ENCODE peak calls at places on chromosome 13, in eight cellular contexts. X is lung microvascular endothelial cell; T is stimulated activated CD4-positive, alpha-beta T cell treated with anti-CD3 and anti-CD28 coated beads, Interleukin-1b, Interleukin-23, amount 100 ng/mL, for 24 hours; G is GM12892; E is kidney epithelial cell; A is pancreas; L is skeletal muscle cell; U is smooth muscle cell of the brain vasculature. Q is an unnamed sample.

GRCh38 chr13:110403721-110404120 is 96.6 kb downstream of the COL4A2 start:
- DNase-seq in T (no peak), L (no peak), A (no peak), G (no peak), X (no peak), E (no peak), U (no peak), Q (no peak)

GRCh38 chr13:40518481-40518882 is 148.0 kb downstream of the FOXO1 start:
- DNase-seq in U (no peak), X (peak), A (peak), G (no peak), T (peak), L (no peak), E (peak), Q (no peak)

GRCh38 chr13:87671031-87671823 is at the start of gene SLITRK5:
- DNase-seq in T (peak), L (peak), A (peak), X (peak), G (no peak), U (no peak), E (no peak), Q (peak)

GRCh38 chr13:57633141-57633949 is 1.8 kb downstream of the PCDH17 start:
- DNase-seq in T (no peak), E (no peak), X (peak), U (no peak), G (no peak), A (peak), L (no peak), Q (no peak)

GRCh38 chr13:100436099-100436498 is 152.5 kb downstream of the GGACT start:
- DNase-seq in X (no peak), L (no peak), G (no peak), T (no peak), E (no peak), A (no peak), U (no peak), Q (no peak)

GRCh38 chr13:51682691-51683090 is 98.4 kb downstream of the WDFY2 start:
- DNase-seq in A (no peak), T (no peak), G (no peak), E (no peak), L (no peak), X (peak), U (no peak), Q (no peak)

GRCh38 chr13:78137404-78138142 is 218.9 kb upstream of the EDNRB start:
- DNase-seq in L (peak), X (peak), U (peak), E (peak), A (no peak), G (peak), T (no peak), Q (peak)

GRCh38 chr13:24148414-24149305 is 11.9 kb upstream of the SPATA13 start:
- DNase-seq in X (peak), A (no peak), E (peak), U (peak), T (no peak), L (peak), G (no peak), Q (no peak)

GRCh38 chr13:79423801-79424642 is 18.0 kb upstream of the RBM26 start:
- DNase-seq in X (peak), G (no peak), U (no peak), T (no peak), A (no peak), L (no peak), E (peak), Q (peak)

GRCh38 chr13:22074403-22074802 is 403.5 kb downstream of the FGF9 start:
- DNase-seq in L (no peak), U (no peak), X (no peak), A (no peak), T (no peak), G (no peak), E (no peak), Q (no peak)

Q was measured in G401.